ENCODE peak calls at places on chromosomes 13 and 19, in six cellular contexts. S is neuronal stem cell, Y is trophoblast cell, L is mesendoderm, W is IMR-90, C is H9. D is an unnamed sample.

GRCh38 chr19:49554701-49555181 is 25.6 kb downstream of the NOSIP start:
- DNase-seq in S (no peak), Y (no peak), L (no peak), W (no peak), C (no peak), D (no peak)

GRCh38 chr13:94325660-94326059 is 153.8 kb downstream of the DCT start:
- DNase-seq in S (no peak), Y (peak; percentile 28), L (peak; percentile 84), W (peak; percentile 17), C (no peak), D (no peak)

GRCh38 chr13:59914556-59914955 is 249.2 kb downstream of the DIAPH3 start:
- DNase-seq in S (no peak), Y (peak; percentile 59), L (no peak), W (peak; percentile 68), C (no peak), D (no peak)

GRCh38 chr19:4130635-4131438 is 6.9 kb upstream of the MAP2K2 start:
- DNase-seq in S (no peak), Y (peak; percentile 89), L (no peak), W (peak; percentile 90), C (no peak), D (no peak)

GRCh38 chr19:6066661-6067646 is 43.3 kb downstream of the RFX2 start:
- DNase-seq in S (peak; percentile 95), Y (peak; percentile 98), L (peak; percentile 98), W (peak; percentile 86), C (peak; percentile 79), D (peak; percentile 68)

GRCh38 chr13:74675185-74675584 is 541.0 kb upstream of the KLF12 start:
- DNase-seq in S (no peak), Y (peak; percentile 23), L (no peak), W (peak; percentile 28), C (no peak), D (no peak)

GRCh38 chr13:113883314-113883811 is 19.5 kb upstream of the GAS6 start:
- DNase-seq in S (no peak), Y (no peak), L (no peak), W (no peak), C (no peak), D (no peak)

GRCh38 chr13:30689752-30690151 is 45.6 kb upstream of the ALOX5AP start:
- DNase-seq in S (no peak), Y (peak; percentile 13), L (no peak), W (no peak), C (no peak), D (no peak)

GRCh38 chr13:73810647-73811046 is 323.6 kb downstream of the KLF12 start:
- DNase-seq in S (no peak), Y (no peak), L (no peak), W (peak; percentile 72), C (no peak), D (no peak)

GRCh38 chr19:47239610-47240296 is 8.8 kb upstream of the BBC3 start:
- DNase-seq in S (no peak), Y (no peak), L (no peak), W (peak; percentile 47), C (peak; percentile 78), D (peak; percentile 90)

GRCh38 chr19:23698711-23699520 is 11.9 kb upstream of the ZNF675 start:
- DNase-seq in S (no peak), Y (peak; percentile 65), L (peak; percentile 31), W (no peak), C (peak; percentile 38), D (no peak)

GRCh38 chr19:38478273-38478971 is 44.9 kb downstream of the RYR1 start:
- DNase-seq in S (no peak), Y (peak; percentile 4), L (peak; percentile 72), W (no peak), C (peak; percentile 56), D (no peak)

GRCh38 chr13:114049026-114049425 is 75.2 kb upstream of the C13orf46 start:
- DNase-seq in S (no peak), Y (no peak), L (no peak), W (no peak), C (no peak), D (no peak)

GRCh38 chr19:14606627-14607026 is 23.7 kb downstream of the CLEC17A start:
- DNase-seq in S (no peak), Y (no peak), L (no peak), W (no peak), C (no peak), D (no peak)

GRCh38 chr13:107244241-107244640 is 676.3 kb upstream of the ARGLU1 start:
- DNase-seq in S (no peak), Y (no peak), L (no peak), W (no peak), C (no peak), D (no peak)

GRCh38 chr13:105338773-105339172 is 1196.7 kb downstream of the EFNB2 start:
- DNase-seq in S (no peak), Y (peak; percentile 6), L (no peak), W (no peak), C (no peak), D (no peak)

GRCh38 chr19:13712767-13713201 is 51.5 kb upstream of the MRI1 start:
- DNase-seq in S (no peak), Y (no peak), L (no peak), W (no peak), C (no peak), D (no peak)

GRCh38 chr19:16325671-16326400 is 1.2 kb downstream of the KLF2 start:
- DNase-seq in S (peak; percentile 51), Y (peak; percentile 31), L (peak; percentile 75), W (no peak), C (peak; percentile 88), D (no peak)
- H4K8ac ChIP-seq in S (no peak overlapping the region), Y (no peak overlapping the region), L (no peak overlapping the region), W (no peak overlapping the region), C (no peak overlapping the region), D (peak overlapping the region; percentile 79)

DNA sequence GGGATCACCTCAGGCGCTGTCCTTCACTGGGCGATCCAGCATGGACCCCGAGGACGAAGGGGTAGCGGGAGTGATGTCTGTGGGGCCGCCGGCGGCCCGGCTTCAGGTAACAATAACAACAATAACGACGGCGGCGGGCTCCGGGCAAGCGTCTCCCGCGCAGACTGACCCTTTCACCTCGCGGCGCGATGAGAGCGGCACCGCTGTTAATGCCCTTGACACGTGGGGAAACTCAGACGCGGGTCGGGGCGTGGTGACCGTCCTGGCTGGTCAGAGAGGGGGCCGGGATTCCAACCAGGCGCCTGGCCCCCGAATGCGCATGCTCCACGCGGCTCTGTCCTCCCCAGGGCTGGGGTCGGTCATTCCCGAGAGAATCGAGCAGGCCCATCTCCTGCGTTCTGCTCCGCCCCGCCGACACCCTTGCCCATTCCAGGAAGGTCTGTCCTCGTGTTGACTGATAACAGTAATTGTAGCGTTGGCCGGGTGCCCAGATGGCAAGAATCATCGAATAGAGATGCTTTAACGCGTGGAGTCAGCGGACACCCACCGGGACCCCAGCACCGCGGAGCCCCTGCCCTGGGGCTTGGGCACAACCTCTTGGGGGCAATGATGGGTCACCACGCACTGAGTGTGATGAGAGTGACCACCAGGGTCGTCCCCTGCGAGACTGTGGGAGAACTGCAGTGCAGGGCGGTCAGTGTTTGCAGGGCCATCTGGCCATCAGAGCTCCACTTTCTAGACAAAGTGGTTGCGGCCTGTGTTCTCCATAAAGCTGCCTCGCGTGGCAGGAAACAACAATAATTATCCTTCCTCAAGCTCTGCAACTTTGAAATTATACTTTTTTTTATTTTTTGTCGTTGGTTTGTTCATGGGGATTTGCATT is 528 bp downstream of the ZNF8 start:
- DNase-seq in S (no peak), Y (peak; percentile 46), L (peak; percentile 87), W (peak; percentile 51), C (peak; percentile 75), D (peak; percentile 25)
- H4K8ac ChIP-seq in S (no peak overlapping the region), Y (peak overlapping the region; percentile 94), L (no peak overlapping the region), W (peak overlapping the region; percentile 92), C (no peak overlapping the region), D (peak overlapping the region; percentile 99)

GRCh38 chr19:35641515-35642151 is at the start of gene ETV2:
- DNase-seq in S (no peak), Y (no peak), L (peak; percentile 86), W (peak; percentile 42), C (peak; percentile 89), D (no peak)
- H4K8ac ChIP-seq in S (peak within 1 kb of the TSS; percentile 27), Y (peak within 1 kb of the TSS; percentile 50), L (no peak within 1 kb of the TSS), W (peak within 1 kb of the TSS; percentile 23), C (no peak within 1 kb of the TSS), D (peak within 1 kb of the TSS; percentile 75)

GRCh38 chr19:18513868-18514267 is 8.0 kb downstream of the ELL start:
- DNase-seq in S (no peak), Y (peak; percentile 65), L (no peak), W (no peak), C (no peak), D (no peak)

GRCh38 chr19:18517606-18518005 is 4.3 kb downstream of the ELL start:
- DNase-seq in S (no peak), Y (peak; percentile 47), L (no peak), W (no peak), C (no peak), D (no peak)

GRCh38 chr19:18518639-18519038 is 3.2 kb downstream of the ELL start:
- DNase-seq in S (no peak), Y (peak; percentile 22), L (no peak), W (no peak), C (no peak), D (no peak)

GRCh38 chr19:18514800-18515682 is 6.8 kb downstream of the ELL start:
- DNase-seq in S (no peak), Y (peak; percentile 100), L (peak; percentile 81), W (peak; percentile 67), C (no peak), D (no peak)

DNA sequence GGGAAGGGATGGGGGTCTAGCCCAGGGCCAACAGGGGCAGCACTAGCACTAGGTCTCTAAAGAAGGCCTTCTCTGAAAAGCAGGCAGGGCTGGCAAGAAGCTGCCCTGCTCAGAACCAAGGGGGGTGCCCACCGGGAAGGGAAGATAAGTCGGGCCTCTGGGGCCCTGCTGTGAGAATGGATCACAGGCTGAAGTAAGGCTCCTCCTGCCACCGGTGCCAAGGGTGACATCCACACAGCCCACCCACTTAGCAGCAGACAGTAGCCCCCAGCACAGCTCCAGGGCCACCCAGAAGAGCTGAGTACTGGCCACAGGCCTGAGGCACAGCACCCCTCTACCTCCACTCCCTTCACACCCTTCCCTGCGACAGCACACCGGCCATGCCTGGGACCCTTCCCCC is 5.9 kb downstream of the ELL start:
- DNase-seq in S (no peak), Y (no peak), L (no peak), W (no peak), C (no peak), D (no peak)
- H4K8ac ChIP-seq in S (no peak overlapping the region), Y (no peak overlapping the region), L (no peak overlapping the region), W (no peak overlapping the region), C (no peak overlapping the region), D (peak overlapping the region; percentile 39)

GRCh38 chr13:101149735-101150380 is 266.4 kb downstream of the NALCN start:
- DNase-seq in S (peak; percentile 11), Y (no peak), L (peak; percentile 80), W (peak; percentile 66), C (peak; percentile 41), D (no peak)
- H4K8ac ChIP-seq in S (no peak overlapping the region), Y (no peak overlapping the region), L (no peak overlapping the region), W (no peak overlapping the region), C (no peak overlapping the region), D (no peak overlapping the region)

DNA sequence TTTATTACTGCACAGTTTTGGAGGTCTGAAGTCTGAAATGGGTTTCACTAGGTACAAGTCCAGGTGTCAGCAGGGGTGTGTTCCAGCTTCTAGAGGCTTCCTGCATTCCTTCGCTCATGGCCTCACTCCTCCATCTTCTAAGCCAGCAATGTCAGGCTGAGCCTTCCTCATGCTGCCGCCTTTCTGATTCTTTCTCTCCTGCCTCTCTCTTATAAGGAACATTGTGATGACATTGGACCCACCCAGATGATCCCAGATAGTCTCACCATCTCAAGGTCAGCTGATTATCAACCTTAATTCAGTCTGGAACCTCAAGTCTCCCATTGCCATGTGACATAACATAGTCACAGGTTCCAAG is 84.7 kb downstream of the LRRC63 start:
- DNase-seq in S (no peak), Y (no peak), L (no peak), W (no peak), C (no peak), D (no peak)
- H4K8ac ChIP-seq in S (no peak overlapping the region), Y (no peak overlapping the region), L (no peak overlapping the region), W (peak overlapping the region; percentile 57), C (no peak overlapping the region), D (no peak overlapping the region)

GRCh38 chr13:99432637-99433542 is 68.4 kb upstream of the TM9SF2 start:
- DNase-seq in S (peak; percentile 49), Y (peak; percentile 82), L (peak; percentile 91), W (peak; percentile 73), C (peak; percentile 81), D (peak; percentile 54)
- H4K8ac ChIP-seq in S (no peak overlapping the region), Y (no peak overlapping the region), L (no peak overlapping the region), W (peak overlapping the region; percentile 35), C (no peak overlapping the region), D (no peak overlapping the region)